ENCODE peak calls at places on chromosomes 6 and 20, in five cellular contexts. O is tibial nerve; B is iPS DF 6.9; N is effector memory CD4-positive, alpha-beta T cell; F is ovary. Z is an unnamed sample.
A peak's percentile ranks its signal among the peaks of the same experiment; 100 is the strongest.

GRCh38 chr6:145904878-145905277 is 59.3 kb downstream of the SHPRH start:
- DNase-seq in O (no peak), N (no peak), B (no peak), F (no peak), Z (no peak)

GRCh38 chr20:4864292-4864691 is 137.0 kb downstream of the SLC23A2 start:
- DNase-seq in N (no peak), F (no peak), O (no peak), B (no peak), Z (no peak)

GRCh38 chr20:47970282-47970903 is 185.1 kb upstream of the SULF2 start:
- DNase-seq in N (no peak), B (no peak), O (no peak), F (no peak), Z (no peak)

GRCh38 chr20:61587910-61588309 is 335.8 kb downstream of the CDH4 start:
- DNase-seq in O (no peak), F (no peak), N (no peak), B (no peak), Z (no peak)

GRCh38 chr20:4154958-4155411 is 139.6 kb upstream of the RNF24 start:
- DNase-seq in O (no peak), N (no peak), F (no peak), B (no peak), Z (no peak)

GRCh38 chr20:4167261-4168004 is 152.1 kb upstream of the RNF24 start:
- DNase-seq in O (peak; percentile 43), N (no peak), B (no peak), F (no peak), Z (no peak)

GRCh38 chr20:2907519-2907918 is 34.2 kb downstream of the PTPRA start:
- DNase-seq in O (no peak), F (no peak), B (no peak), N (no peak), Z (no peak)

GRCh38 chr6:162123797-162124196 is 603.8 kb downstream of the PRKN start:
- DNase-seq in F (no peak), N (no peak), O (no peak), B (no peak), Z (peak; percentile 8)

GRCh38 chr20:55252525-55252924 is 752.8 kb downstream of the CBLN4 start:
- DNase-seq in B (no peak), N (no peak), O (no peak), F (peak; percentile 16), Z (no peak)

GRCh38 chr20:62063981-62064787 is 1.5 kb downstream of the TAF4 start:
- DNase-seq in N (no peak), B (no peak), O (no peak), F (peak; percentile 32), Z (no peak)

GRCh38 chr20:62567246-62568044 is 74.9 kb upstream of the SLCO4A1 start:
- DNase-seq in F (no peak), N (no peak), B (no peak), O (no peak), Z (no peak)

GRCh38 chr6:85451586-85452306 is 1.9 kb downstream of the NT5E start:
- DNase-seq in F (no peak), N (no peak), O (no peak), B (no peak), Z (no peak)

GRCh38 chr6:110544472-110544871 is 68.1 kb upstream of the SLC22A16 start:
- DNase-seq in O (no peak), F (no peak), N (no peak), B (no peak), Z (no peak)

GRCh38 chr6:44078795-44079671 is 48.2 kb downstream of the MRPL14 start:
- DNase-seq in N (peak; percentile 37), F (peak; percentile 77), B (peak; percentile 75), O (peak; percentile 65), Z (no peak)

GRCh38 chr20:24672886-24673677 is 203.7 kb downstream of the SYNDIG1 start:
- DNase-seq in O (no peak), B (no peak), F (no peak), N (no peak), Z (no peak)

GRCh38 chr20:25571817-25572216 is 13.5 kb downstream of the NINL start:
- DNase-seq in N (no peak), F (no peak), O (no peak), B (no peak), Z (no peak)

GRCh38 chr6:43714311-43715055 is 26.9 kb upstream of the MRPS18A start:
- DNase-seq in N (no peak), B (no peak), O (peak; percentile 54), F (peak; percentile 64), Z (no peak)

GRCh38 chr6:145139451-145139850 is 595.9 kb downstream of the EPM2A start:
- DNase-seq in N (no peak), O (no peak), F (no peak), B (no peak), Z (no peak)

GRCh38 chr6:138160329-138161117 is 1.2 kb upstream of the ARFGEF3 start:
- DNase-seq in F (no peak), N (no peak), B (no peak), O (no peak), Z (no peak)

GRCh38 chr6:98832282-98833100 is 1.9 kb upstream of the POU3F2 start:
- DNase-seq in F (no peak), B (no peak), N (no peak), O (no peak), Z (no peak)

GRCh38 chr6:73109659-73110058 is 115.6 kb downstream of the KHDC1L start:
- DNase-seq in N (no peak), O (no peak), B (no peak), F (no peak), Z (no peak)

GRCh38 chr6:133887478-133887877 is 1.4 kb upstream of the TCF21 start:
- DNase-seq in N (no peak), O (no peak), F (no peak), B (no peak), Z (no peak)

GRCh38 chr6:133889557-133890301 is 816 bp downstream of the TCF21 start:
- DNase-seq in O (no peak), B (no peak), F (peak; percentile 70), N (no peak), Z (no peak)

GRCh38 chr6:133890941-133891813 is 2.3 kb downstream of the TCF21 start:
- DNase-seq in B (no peak), F (peak; percentile 74), N (no peak), O (no peak), Z (no peak)

GRCh38 chr6:133891814-133892443 is 3.0 kb downstream of the TCF21 start:
- DNase-seq in O (no peak), N (no peak), B (no peak), F (no peak), Z (no peak)

GRCh38 chr6:133888931-133889556 is at the start of gene TCF21:
- DNase-seq in O (no peak), N (no peak), B (no peak), F (peak; percentile 84), Z (no peak)
- H3K4me3 ChIP-seq in O (no peak within 1 kb of the TSS), N (peak within 1 kb of the TSS; percentile 13), B (peak within 1 kb of the TSS; percentile 49), F (peak within 1 kb of the TSS; percentile 63), Z (peak within 1 kb of the TSS; percentile 67)

DNA sequence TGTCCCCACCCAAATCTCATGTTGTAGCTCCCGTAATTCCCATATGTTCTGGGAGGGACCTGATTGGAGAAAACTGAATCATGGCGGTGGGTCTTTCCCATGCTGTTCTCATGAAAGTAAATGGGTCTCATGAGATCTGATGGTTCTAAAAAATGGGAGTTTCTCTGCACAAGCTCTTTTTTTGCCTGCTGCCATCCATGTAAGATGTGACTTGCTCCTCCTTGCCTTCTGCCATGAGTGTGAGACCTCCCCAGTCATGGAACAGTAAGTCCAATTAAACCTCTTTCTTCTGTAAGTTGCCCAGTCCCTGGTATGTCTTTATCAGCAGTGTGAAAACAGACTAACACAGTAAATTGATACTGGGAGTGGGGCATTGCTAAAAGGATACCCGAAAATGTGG is 1218.4 kb upstream of the CITED2 start:
- DNase-seq in O (no peak), F (no peak), B (no peak), N (no peak), Z (no peak)
- H3K9me3 ChIP-seq in O (no peaks in the 10 kb centered on the region), F (no peaks in the 10 kb centered on the region), B (no peaks in the 10 kb centered on the region), N (no peaks in the 10 kb centered on the region), Z (no peaks in the 10 kb centered on the region)

GRCh38 chr6:108588586-108588985 is 27.9 kb downstream of the FOXO3 start:
- DNase-seq in B (no peak), N (no peak), F (no peak), O (no peak), Z (no peak)
- H3K4me1 ChIP-seq in B (peaks cover 3% of the 10 kb centered on the region), N (peaks cover 15% of the 10 kb centered on the region), F (peaks cover 55% of the 10 kb centered on the region), O (peaks cover 92% of the 10 kb centered on the region), Z (peaks cover 4% of the 10 kb centered on the region)

DNA sequence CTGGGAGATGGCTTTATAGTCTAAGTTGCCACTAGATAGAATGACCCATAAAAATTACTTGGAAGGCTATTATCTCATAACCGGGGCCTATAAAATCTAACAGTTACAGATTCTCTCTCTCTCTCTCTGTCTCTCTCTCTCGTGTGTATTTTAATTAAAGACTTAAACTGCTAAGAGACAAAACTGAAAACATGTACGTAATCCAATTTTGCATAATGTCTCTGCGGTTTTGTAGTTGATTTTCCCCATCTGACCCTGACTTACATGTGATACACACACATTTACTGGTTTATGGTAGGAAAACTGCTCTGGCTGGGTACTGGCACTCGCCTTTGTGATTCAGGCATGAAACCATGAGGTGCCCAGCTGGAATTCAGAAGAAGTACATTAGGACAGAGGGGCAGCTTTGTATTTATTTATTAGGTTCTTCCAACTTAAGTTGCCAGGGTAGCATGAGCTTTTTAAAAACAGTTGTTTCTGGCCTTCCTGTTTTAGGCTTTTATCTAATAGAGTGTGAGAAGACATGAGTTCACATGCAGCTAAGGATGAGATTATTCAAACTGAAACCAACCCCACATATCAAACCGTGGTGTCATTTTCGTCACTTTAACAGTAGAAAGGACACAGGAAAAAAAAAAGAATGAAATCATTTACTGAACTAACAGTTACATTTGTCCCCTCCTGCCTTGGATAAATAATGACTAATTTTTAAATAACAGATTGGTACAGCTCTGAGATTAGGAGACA is 182.5 kb downstream of the GMPR start:
- DNase-seq in F (no peak), N (peak; percentile 18), B (no peak), O (no peak), Z (no peak)
- H3K4me3 ChIP-seq in F (no peak overlapping the region), N (no peak overlapping the region), B (no peak overlapping the region), O (no peak overlapping the region), Z (no peak overlapping the region)